ENCODE peak calls at places on chromosome 21, in four cellular contexts. B is glutamatergic neuron, T is BE2C, U is astrocyte of the spinal cord. W is an unnamed sample.

GRCh38 chr21:44484498-44485253 is 29.4 kb downstream of the LRRC3 start:
- DNase-seq in B (no peak), T (no peak), U (no peak), W (no peak)

GRCh38 chr21:39713905-39714304 is 31.1 kb upstream of the IGSF5 start:
- DNase-seq in B (no peak), T (no peak), U (no peak), W (no peak)

GRCh38 chr21:44846485-44847260 is 26.8 kb downstream of the PTTG1IP start:
- DNase-seq in B (no peak), T (no peak), U (no peak), W (no peak)

GRCh38 chr21:16423921-16424320 is 694.1 kb downstream of the USP25 start:
- DNase-seq in B (no peak), T (no peak), U (no peak), W (no peak)

GRCh38 chr21:25827513-25827912 is 92.7 kb downstream of the GABPA start:
- DNase-seq in B (no peak), T (no peak), U (no peak), W (no peak)

GRCh38 chr21:41466024-41466820 is 40.2 kb downstream of the MX1 start:
- DNase-seq in B (no peak), T (no peak), U (no peak), W (no peak)

GRCh38 chr21:43352568-43353281 is 74.2 kb downstream of the SIK1 start:
- DNase-seq in B (no peak), T (peak), U (no peak), W (no peak)

GRCh38 chr21:46099476-46099875 is 1.6 kb downstream of the COL6A2 start:
- DNase-seq in B (peak), T (no peak), U (no peak), W (no peak)

GRCh38 chr21:39908265-39908923 is 41.2 kb downstream of the PCP4 start:
- DNase-seq in B (no peak), T (no peak), U (no peak), W (no peak)

GRCh38 chr21:28257276-28257675 is 735.4 kb downstream of the LTN1 start:
- DNase-seq in B (no peak), T (peak), U (no peak), W (no peak)

GRCh38 chr21:26884436-26884835 is 39.2 kb upstream of the ADAMTS1 start:
- DNase-seq in B (no peak), T (no peak), U (no peak), W (no peak)

GRCh38 chr21:45583831-45584509 is 41.7 kb upstream of the SLC19A1 start:
- DNase-seq in B (no peak), T (no peak), U (no peak), W (no peak)

GRCh38 chr21:44454747-44455523 is at the start of gene LRRC3:
- DNase-seq in B (peak), T (peak), U (peak), W (peak)

GRCh38 chr21:35994605-35995004 is 65.7 kb downstream of the SETD4 start:
- DNase-seq in B (no peak), T (no peak), U (no peak), W (no peak)

GRCh38 chr21:42811960-42812359 is 67.4 kb downstream of the WDR4 start:
- DNase-seq in B (no peak), T (no peak), U (no peak), W (no peak)

GRCh38 chr21:15809818-15810217 is 80.0 kb downstream of the USP25 start:
- DNase-seq in B (no peak), T (no peak), U (peak), W (no peak)

GRCh38 chr21:46234436-46234950 is 5.9 kb upstream of the LSS start:
- DNase-seq in B (no peak), T (no peak), U (no peak), W (no peak)

GRCh38 chr21:45804809-45805313 is 161.3 kb downstream of the PCBP3 start:
- DNase-seq in B (no peak), T (no peak), U (no peak), W (no peak)

GRCh38 chr21:40143822-40144525 is 276.7 kb downstream of the PCP4 start:
- DNase-seq in B (peak), T (peak), U (peak), W (peak)

GRCh38 chr21:37675202-37675801 is 241.0 kb downstream of the KCNJ6 start:
- DNase-seq in B (peak), T (peak), U (peak), W (peak)

GRCh38 chr21:30083120-30083945 is 83.3 kb downstream of the CLDN17 start:
- DNase-seq in B (no peak), T (no peak), U (no peak), W (no peak)

GRCh38 chr21:15221799-15222386 is 157.1 kb upstream of the NRIP1 start:
- DNase-seq in B (peak), T (peak), U (peak), W (peak)

GRCh38 chr21:14880922-14881321 is 183.9 kb downstream of the NRIP1 start:
- DNase-seq in B (no peak), T (no peak), U (peak), W (no peak)

GRCh38 chr21:36507397-36508018 is 27.6 kb upstream of the CLDN14 start:
- DNase-seq in B (no peak), T (no peak), U (no peak), W (no peak)

GRCh38 chr21:44365251-44365966 is 12.0 kb downstream of the TRPM2 start:
- DNase-seq in B (no peak), T (no peak), U (no peak), W (no peak)

GRCh38 chr21:27649323-27649722 is 682.4 kb upstream of the ADAMTS5 start:
- DNase-seq in B (no peak), T (no peak), U (peak), W (no peak)

GRCh38 chr21:25518491-25518911 is 88.8 kb downstream of the MRPL39 start:
- DNase-seq in B (no peak), T (peak), U (no peak), W (peak)

GRCh38 chr21:38802050-38803026 is 3.4 kb upstream of the ETS2 start:
- DNase-seq in B (no peak), T (no peak), U (no peak), W (no peak)

GRCh38 chr21:14548751-14549150 is 2.6 kb upstream of the SAMSN1 start:
- DNase-seq in B (no peak), T (no peak), U (no peak), W (no peak)

GRCh38 chr21:27580276-27580675 is 613.4 kb upstream of the ADAMTS5 start:
- DNase-seq in B (no peak), T (no peak), U (peak), W (no peak)

GRCh38 chr21:28991861-28992525 is 684 bp downstream of the LTN1 start:
- DNase-seq in B (no peak), T (no peak), U (no peak), W (no peak)

GRCh38 chr21:42566524-42567180 is 53.0 kb downstream of the SLC37A1 start:
- DNase-seq in B (peak), T (no peak), U (no peak), W (no peak)

GRCh38 chr21:14120091-14120734 is 90.5 kb downstream of the LIPI start:
- DNase-seq in B (peak), T (peak), U (no peak), W (peak)

GRCh38 chr21:25350056-25350455 is 257.2 kb downstream of the MRPL39 start:
- DNase-seq in B (peak), T (peak), U (peak), W (peak)

GRCh38 chr21:42366292-42367010 is at the start of gene TFF1:
- DNase-seq in B (peak), T (no peak), U (no peak), W (no peak)

GRCh38 chr21:42703173-42703908 is 49.9 kb downstream of the PDE9A start:
- DNase-seq in B (no peak), T (no peak), U (no peak), W (no peak)

GRCh38 chr21:38297193-38297592 is 40.4 kb downstream of the KCNJ15 start:
- DNase-seq in B (no peak), T (no peak), U (peak), W (no peak)

GRCh38 chr21:20790113-20790512 is 208.1 kb upstream of the NCAM2 start:
- DNase-seq in B (no peak), T (no peak), U (no peak), W (no peak)

GRCh38 chr21:31517664-31518402 is 141.7 kb upstream of the SOD1 start:
- DNase-seq in B (no peak), T (no peak), U (no peak), W (no peak)

GRCh38 chr21:31518580-31518979 is 140.9 kb upstream of the SOD1 start:
- DNase-seq in B (no peak), T (no peak), U (no peak), W (no peak)

GRCh38 chr21:31515253-31515652 is 144.2 kb upstream of the SOD1 start:
- DNase-seq in B (no peak), T (no peak), U (no peak), W (no peak)

GRCh38 chr21:31511258-31511657 is 148.2 kb upstream of the SOD1 start:
- DNase-seq in B (no peak), T (no peak), U (no peak), W (no peak)

GRCh38 chr21:31514598-31514997 is 144.9 kb upstream of the SOD1 start:
- DNase-seq in B (peak), T (peak), U (peak), W (peak)
- TF ChIP-seq CTCF in B (no peak), T (peak), U (peak), W (no peak)

GRCh38 chr21:17513214-17514123 is 626 bp downstream of the CXADR start:
- DNase-seq in B (peak), T (peak), U (peak), W (peak)
- TF ChIP-seq CTCF in B (no peak), T (no peak), U (no peak), W (no peak)

GRCh38 chr21:33125981-33126380 is 56.0 kb downstream of the OLIG1 start:
- DNase-seq in B (no peak), T (no peak), U (no peak), W (no peak)

GRCh38 chr21:33126569-33126968 is 56.6 kb downstream of the OLIG1 start:
- DNase-seq in B (no peak), T (no peak), U (no peak), W (no peak)

GRCh38 chr21:33128538-33128937 is 58.6 kb downstream of the OLIG1 start:
- DNase-seq in B (no peak), T (no peak), U (no peak), W (no peak)

GRCh38 chr21:33124879-33125278 is 54.9 kb downstream of the OLIG1 start:
- DNase-seq in B (no peak), T (no peak), U (no peak), W (no peak)

GRCh38 chr21:33127154-33127893 is 57.4 kb downstream of the OLIG1 start:
- DNase-seq in B (peak), T (peak), U (peak), W (peak)
- TF ChIP-seq CTCF in B (peak), T (peak), U (peak), W (peak)

GRCh38 chr21:33198346-33199135 is 31.2 kb upstream of the IFNAR2 start:
- DNase-seq in B (no peak), T (no peak), U (no peak), W (no peak)
- TF ChIP-seq CTCF in B (no peak), T (no peak), U (no peak), W (no peak)

GRCh38 chr21:34857874-34858273 is 189.1 kb downstream of the CLIC6 start:
- DNase-seq in B (no peak), T (no peak), U (no peak), W (no peak)
- TF ChIP-seq CTCF in B (peak), T (no peak), U (peak), W (no peak)